ENCODE peak calls at places on chromosomes 12 and 14, in seven cellular contexts. F is stomach; J is CD8-positive, alpha-beta T cell; M is IMR-90; Q is dorsolateral prefrontal cortex; I is epithelial cell of esophagus; E is fibroblast of mammary gland. R is an unnamed sample.

GRCh38 chr14:90759370-90760054 is 56.7 kb downstream of the TTC7B start:
- DNase-seq in F (peak; percentile 43), J (no peak), M (no peak), Q (no peak), I (no peak), E (peak; percentile 24), R (no peak)

GRCh38 chr14:35386673-35387125 is 17.9 kb downstream of the NFKBIA start:
- DNase-seq in F (no peak), J (no peak), M (no peak), Q (no peak), I (no peak), E (no peak), R (no peak)

GRCh38 chr14:36260970-36261640 is 59.3 kb downstream of the MBIP start:
- DNase-seq in F (no peak), J (no peak), M (no peak), Q (no peak), I (no peak), E (no peak), R (no peak)

GRCh38 chr12:14959463-14959862 is 1.9 kb downstream of the ARHGDIB start:
- DNase-seq in F (no peak), J (no peak), M (no peak), Q (no peak), I (no peak), E (no peak), R (no peak)

GRCh38 chr14:80850197-80850814 is 91.2 kb downstream of the CEP128 start:
- DNase-seq in F (no peak), J (no peak), M (peak; percentile 68), Q (no peak), I (peak; percentile 59), E (peak; percentile 67), R (peak; percentile 7)

GRCh38 chr14:21995332-21995731 is 321.7 kb upstream of the OR4E1 start:
- DNase-seq in F (no peak), J (no peak), M (no peak), Q (no peak), I (no peak), E (no peak), R (no peak)

GRCh38 chr12:10409387-10409786 is at the start of gene KLRC4:
- DNase-seq in F (no peak), J (no peak), M (peak; percentile 16), Q (no peak), I (peak; percentile 35), E (peak; percentile 22), R (no peak)

GRCh38 chr12:104752883-104753282 is 205.2 kb downstream of the SLC41A2 start:
- DNase-seq in F (no peak), J (no peak), M (no peak), Q (no peak), I (no peak), E (no peak), R (no peak)

GRCh38 chr12:88716240-88716639 is 136.0 kb upstream of the KITLG start:
- DNase-seq in F (peak; percentile 37), J (no peak), M (no peak), Q (no peak), I (peak; percentile 21), E (no peak), R (no peak)

GRCh38 chr14:72543325-72543724 is 350.6 kb downstream of the DPF3 start:
- DNase-seq in F (no peak), J (no peak), M (peak; percentile 57), Q (no peak), I (no peak), E (no peak), R (no peak)

GRCh38 chr14:55745906-55746305 is 165.9 kb downstream of the KTN1 start:
- DNase-seq in F (no peak), J (no peak), M (no peak), Q (no peak), I (no peak), E (no peak), R (no peak)

GRCh38 chr14:78595797-78596196 is 425.6 kb downstream of the NRXN3 start:
- DNase-seq in F (no peak), J (no peak), M (no peak), Q (no peak), I (peak; percentile 0), E (no peak), R (no peak)

GRCh38 chr12:49462103-49462739 is 76.6 kb upstream of the KCNH3 start:
- DNase-seq in F (peak; percentile 44), J (no peak), M (no peak), Q (no peak), I (no peak), E (peak; percentile 23), R (no peak)

GRCh38 chr14:92963301-92964123 is 40.6 kb downstream of the CHGA start:
- DNase-seq in F (no peak), J (no peak), M (no peak), Q (peak; percentile 22), I (no peak), E (no peak), R (no peak)

GRCh38 chr12:12562016-12562483 is 613 bp downstream of the DUSP16 start:
- DNase-seq in F (no peak), J (peak; percentile 61), M (peak; percentile 18), Q (no peak), I (peak; percentile 41), E (no peak), R (no peak)

GRCh38 chr12:78229491-78230209 is 399.0 kb downstream of the NAV3 start:
- DNase-seq in F (no peak), J (no peak), M (peak; percentile 52), Q (no peak), I (peak; percentile 79), E (peak; percentile 69), R (peak; percentile 21)

GRCh38 chr14:106436310-106436905 is 910.0 kb downstream of the TMEM121 start:
- DNase-seq in F (no peak), J (peak; percentile 86), M (no peak), Q (no peak), I (peak; percentile 10), E (peak; percentile 10), R (no peak)

GRCh38 chr12:25590021-25590721 is 37.1 kb upstream of the LMNTD1 start:
- DNase-seq in F (no peak), J (peak; percentile 53), M (no peak), Q (no peak), I (no peak), E (no peak), R (no peak)

GRCh38 chr12:41288188-41288811 is 100.2 kb downstream of the PDZRN4 start:
- DNase-seq in F (no peak), J (no peak), M (no peak), Q (no peak), I (no peak), E (no peak), R (no peak)

GRCh38 chr14:77346495-77346894 is 25.7 kb downstream of the GSTZ1 start:
- DNase-seq in F (no peak), J (no peak), M (no peak), Q (no peak), I (no peak), E (no peak), R (no peak)

GRCh38 chr12:127416796-127417195 is 850.2 kb upstream of the TMEM132C start:
- DNase-seq in F (no peak), J (no peak), M (peak; percentile 23), Q (no peak), I (peak; percentile 52), E (peak; percentile 46), R (no peak)

GRCh38 chr14:61455351-61455750 is 134.0 kb downstream of the PRKCH start:
- DNase-seq in F (no peak), J (peak; percentile 48), M (no peak), Q (no peak), I (no peak), E (no peak), R (no peak)

GRCh38 chr14:106417224-106418049 is 891.1 kb downstream of the TMEM121 start:
- DNase-seq in F (peak; percentile 44), J (peak; percentile 71), M (no peak), Q (no peak), I (no peak), E (peak; percentile 36), R (no peak)

GRCh38 chr14:99327050-99327449 is 55.1 kb upstream of the BCL11B start:
- DNase-seq in F (no peak), J (peak; percentile 45), M (no peak), Q (no peak), I (no peak), E (no peak), R (no peak)

GRCh38 chr12:53288322-53288721 is 7.0 kb upstream of the PFDN5 start:
- DNase-seq in F (no peak), J (no peak), M (no peak), Q (no peak), I (no peak), E (no peak), R (no peak)

GRCh38 chr14:68693926-68694325 is 98.9 kb downstream of the ZFP36L1 start:
- DNase-seq in F (no peak), J (no peak), M (no peak), Q (no peak), I (no peak), E (no peak), R (no peak)

GRCh38 chr14:74505831-74506230 is 12.3 kb downstream of the ISCA2 start:
- DNase-seq in F (no peak), J (no peak), M (no peak), Q (no peak), I (no peak), E (no peak), R (no peak)

GRCh38 chr14:74507796-74508195 is 14.2 kb downstream of the ISCA2 start:
- DNase-seq in F (no peak), J (no peak), M (no peak), Q (no peak), I (no peak), E (no peak), R (no peak)

GRCh38 chr14:74506408-74506807 is 12.8 kb downstream of the ISCA2 start:
- DNase-seq in F (no peak), J (no peak), M (no peak), Q (no peak), I (no peak), E (no peak), R (no peak)

GRCh38 chr14:74508292-74508731 is 14.7 kb downstream of the ISCA2 start:
- DNase-seq in F (no peak), J (no peak), M (no peak), Q (no peak), I (no peak), E (no peak), R (no peak)

GRCh38 chr14:74507085-74507484 is 13.5 kb downstream of the ISCA2 start:
- DNase-seq in F (no peak), J (no peak), M (no peak), Q (no peak), I (no peak), E (no peak), R (no peak)
- TF ChIP-seq CTCF in F (no peak), J (no peak), M (no peak), Q (no peak), I (no peak), E (no peak), R (no peak)

GRCh38 chr14:59582845-59583509 is 6.4 kb upstream of the CCDC175 start:
- DNase-seq in F (no peak), J (no peak), M (no peak), Q (no peak), I (no peak), E (no peak), R (no peak)
- H3K4me3 ChIP-seq in F (no peak overlapping the region), J (no peak overlapping the region), M (no peak overlapping the region), Q (no peak overlapping the region), I (no peak overlapping the region), E (no peak overlapping the region), R (no peak overlapping the region)

GRCh38 chr14:59630281-59630963 is 53.8 kb upstream of the CCDC175 start:
- DNase-seq in F (no peak), J (no peak), M (no peak), Q (peak; percentile 60), I (peak; percentile 22), E (peak; percentile 3), R (no peak)
- TF ChIP-seq CTCF in F (no peak), J (no peak), M (no peak), Q (no peak), I (no peak), E (no peak), R (no peak)

GRCh38 chr14:52845079-52845478 is 53.7 kb upstream of the GNPNAT1 start:
- DNase-seq in F (no peak), J (no peak), M (no peak), Q (no peak), I (no peak), E (peak; percentile 10), R (no peak)
- H3K4me3 ChIP-seq in F (no peak overlapping the region), J (no peak overlapping the region), M (no peak overlapping the region), Q (no peak overlapping the region), I (no peak overlapping the region), E (no peak overlapping the region), R (no peak overlapping the region)